ENCODE peak calls at places on chromosomes 1 and 21, in eight cellular contexts. H, D, C, B, V, G, T and K are unnamed samples.

GRCh38 chr1:213983589-213984386 is 4.0 kb upstream of the PROX1 start:
- DNase-seq in H (no peak), D (peak), C (no peak), B (peak), V (peak), G (no peak), T (no peak), K (no peak)

GRCh38 chr1:16236091-16236494 is 890 bp downstream of the CPLANE2 start:
- DNase-seq in H (peak), D (no peak), C (peak), B (peak), V (peak), G (peak), T (peak), K (peak)

GRCh38 chr1:199046618-199047017 is 407.8 kb downstream of the PTPRC start:
- DNase-seq in H (no peak), D (no peak), C (no peak), B (no peak), V (no peak), G (no peak), T (peak), K (no peak)

GRCh38 chr1:163824006-163824405 is 502.3 kb downstream of the NUF2 start:
- DNase-seq in H (no peak), D (no peak), C (no peak), B (no peak), V (no peak), G (no peak), T (no peak), K (no peak)

GRCh38 chr1:26530540-26530897 is 958 bp downstream of the RPS6KA1 start:
- DNase-seq in H (no peak), D (no peak), C (no peak), B (no peak), V (peak), G (peak), T (peak), K (no peak)

GRCh38 chr21:37974081-37974480 is 57.8 kb upstream of the KCNJ6 start:
- DNase-seq in H (no peak), D (no peak), C (no peak), B (no peak), V (no peak), G (no peak), T (peak), K (no peak)

GRCh38 chr1:17437260-17438175 is 2.0 kb downstream of the RCC2 start:
- DNase-seq in H (peak), D (peak), C (peak), B (peak), V (peak), G (peak), T (peak), K (peak)

GRCh38 chr1:221439734-221440436 is 302.0 kb downstream of the DUSP10 start:
- DNase-seq in H (no peak), D (no peak), C (no peak), B (no peak), V (peak), G (peak), T (peak), K (peak)

GRCh38 chr21:15820857-15821256 is 91.1 kb downstream of the USP25 start:
- DNase-seq in H (no peak), D (no peak), C (no peak), B (no peak), V (no peak), G (no peak), T (peak), K (no peak)

GRCh38 chr1:17274186-17275170 is 25.6 kb downstream of the PADI3 start:
- DNase-seq in H (no peak), D (peak), C (no peak), B (peak), V (peak), G (peak), T (peak), K (peak)

GRCh38 chr1:41957568-41957967 is 38.8 kb upstream of the HIVEP3 start:
- DNase-seq in H (no peak), D (no peak), C (no peak), B (no peak), V (no peak), G (peak), T (peak), K (no peak)

GRCh38 chr1:157136133-157136532 is 2.1 kb downstream of the ETV3 start:
- DNase-seq in H (no peak), D (peak), C (no peak), B (no peak), V (peak), G (peak), T (no peak), K (no peak)

GRCh38 chr1:218882454-218882853 is 291.2 kb upstream of the LYPLAL1 start:
- DNase-seq in H (no peak), D (no peak), C (no peak), B (no peak), V (no peak), G (no peak), T (no peak), K (no peak)

GRCh38 chr1:77655431-77655974 is 27.0 kb downstream of the ZZZ3 start:
- DNase-seq in H (no peak), D (no peak), C (no peak), B (no peak), V (no peak), G (no peak), T (no peak), K (no peak)

GRCh38 chr1:62070384-62071011 is 124.2 kb upstream of the L1TD1 start:
- DNase-seq in H (no peak), D (peak), C (no peak), B (no peak), V (no peak), G (no peak), T (peak), K (peak)

GRCh38 chr1:11979453-11979817 is 809 bp upstream of the MFN2 start:
- DNase-seq in H (no peak), D (no peak), C (no peak), B (no peak), V (no peak), G (no peak), T (no peak), K (peak)

GRCh38 chr1:155471891-155472290 is 90.7 kb downstream of the ASH1L start:
- DNase-seq in H (no peak), D (no peak), C (no peak), B (no peak), V (no peak), G (no peak), T (no peak), K (no peak)
- H3K27ac ChIP-seq in H (no peak), D (no peak), C (no peak), B (no peak), V (no peak), G (no peak), T (no peak), K (no peak)

DNA sequence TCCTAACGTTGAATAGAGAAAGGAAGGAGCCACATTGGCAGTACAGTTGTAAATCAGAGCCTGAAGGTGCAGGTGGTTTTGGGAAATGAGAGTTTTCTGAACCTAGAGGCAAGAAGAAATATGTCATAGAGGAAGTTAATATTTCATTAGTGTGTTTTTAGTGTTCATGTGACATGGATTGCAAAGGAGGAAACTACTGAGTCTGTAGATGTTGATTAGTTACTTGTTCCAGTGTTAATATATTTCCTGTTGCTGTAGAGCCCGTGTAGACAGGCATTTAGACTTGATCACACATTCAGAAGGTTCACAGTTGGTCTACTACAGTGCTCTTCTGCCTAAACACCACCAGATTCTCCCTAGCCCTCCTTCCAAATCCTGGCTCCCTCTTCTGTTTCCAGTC is 163.8 kb downstream of the ROR1 start:
- DNase-seq in H (no peak), D (no peak), C (no peak), B (no peak), V (no peak), G (no peak), T (no peak), K (no peak)
- H3K27ac ChIP-seq in H (no peak), D (no peak), C (no peak), B (no peak), V (no peak), G (no peak), T (no peak), K (no peak)

GRCh38 chr1:34851431-34852105 is 8.0 kb downstream of the SMIM12 start:
- DNase-seq in H (no peak), D (no peak), C (no peak), B (peak), V (no peak), G (peak), T (peak), K (no peak)
- H3K27ac ChIP-seq in H (no peak), D (no peak), C (no peak), B (peak), V (no peak), G (no peak), T (no peak), K (no peak)

GRCh38 chr1:45569571-45569961 is 14.3 kb upstream of the NASP start:
- DNase-seq in H (no peak), D (no peak), C (no peak), B (no peak), V (no peak), G (no peak), T (no peak), K (no peak)
- H3K27ac ChIP-seq in H (no peak), D (no peak), C (no peak), B (no peak), V (no peak), G (no peak), T (no peak), K (no peak)

DNA sequence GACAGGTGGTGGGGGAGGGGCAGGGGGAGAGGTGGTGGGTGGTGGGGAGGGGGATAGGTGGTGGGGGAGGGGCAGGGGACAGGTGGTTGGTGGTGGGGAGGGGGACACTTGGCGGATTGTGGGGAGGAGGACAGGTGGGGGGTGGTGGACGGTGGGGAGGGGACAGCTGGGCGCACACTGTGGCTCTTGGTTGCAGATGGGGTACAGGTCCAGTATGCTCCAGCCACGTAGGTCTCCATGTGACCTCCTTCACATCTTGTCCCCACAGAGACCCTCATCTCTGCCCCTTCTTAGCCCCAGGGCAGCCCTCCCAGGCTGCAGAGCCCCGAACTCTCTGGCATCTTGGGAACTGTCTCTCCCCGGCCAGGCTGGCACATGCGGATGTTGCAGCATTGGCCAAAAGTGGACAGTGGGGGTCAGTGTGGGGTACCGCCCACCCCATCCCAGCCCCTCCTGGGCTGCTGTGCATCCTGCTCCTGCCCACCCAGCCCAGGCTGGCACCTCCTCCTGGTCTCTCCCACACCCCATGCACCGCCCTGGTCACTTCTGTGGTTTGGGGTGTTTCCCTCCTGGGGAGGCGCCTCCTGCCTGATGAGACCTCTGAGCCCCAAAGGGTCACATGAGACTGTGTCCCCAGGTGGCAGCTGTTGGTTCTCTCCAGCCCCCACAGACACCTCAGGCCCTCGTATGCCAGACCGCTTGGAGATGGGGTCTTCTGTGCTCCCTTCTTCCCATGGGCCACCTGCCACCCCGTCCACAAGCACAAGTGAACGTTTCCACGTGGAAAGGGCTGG is 7.6 kb upstream of the SLC19A1 start:
- DNase-seq in H (no peak), D (peak), C (no peak), B (peak), V (no peak), G (no peak), T (no peak), K (no peak)
- H3K27ac ChIP-seq in H (no peak), D (no peak), C (no peak), B (no peak), V (no peak), G (no peak), T (no peak), K (no peak)